ENCODE peak calls at places on chromosome 19, in five cellular contexts. One of them, this sample, is unnamed.

GRCh38 chr19:35559281-35559659 is 4.2 kb downstream of the ATP4A start:
- DNase-seq in uterus: no peak
- DNase-seq in fibroblast of lung: no peak
- DNase-seq in gastrocnemius medialis: no peak
- DNase-seq in fibroblast of villous mesenchyme: no peak
- DNase-seq in this sample: no peak

GRCh38 chr19:19652482-19653295 is 9.2 kb upstream of the GMIP start:
- DNase-seq in uterus: peak
- DNase-seq in fibroblast of lung: no peak
- DNase-seq in gastrocnemius medialis: no peak
- DNase-seq in fibroblast of villous mesenchyme: no peak
- DNase-seq in this sample: peak

GRCh38 chr19:49691243-49692101 is 556 bp downstream of the CPT1C start:
- DNase-seq in uterus: peak
- DNase-seq in fibroblast of lung: peak
- DNase-seq in gastrocnemius medialis: no peak
- DNase-seq in fibroblast of villous mesenchyme: peak
- DNase-seq in this sample: peak

GRCh38 chr19:55196803-55197202 is 12.5 kb downstream of the PTPRH start:
- DNase-seq in uterus: no peak
- DNase-seq in fibroblast of lung: no peak
- DNase-seq in gastrocnemius medialis: no peak
- DNase-seq in fibroblast of villous mesenchyme: no peak
- DNase-seq in this sample: no peak

GRCh38 chr19:34145741-34146202 is 26.5 kb upstream of the LSM14A start:
- DNase-seq in uterus: peak
- DNase-seq in fibroblast of lung: peak
- DNase-seq in gastrocnemius medialis: no peak
- DNase-seq in fibroblast of villous mesenchyme: peak
- DNase-seq in this sample: peak

GRCh38 chr19:33260628-33261418 is 35.2 kb upstream of the SLC7A10 start:
- DNase-seq in uterus: no peak
- DNase-seq in fibroblast of lung: no peak
- DNase-seq in gastrocnemius medialis: no peak
- DNase-seq in fibroblast of villous mesenchyme: no peak
- DNase-seq in this sample: no peak

GRCh38 chr19:11894851-11895250 is 7.3 kb downstream of the ZNF69 start:
- DNase-seq in uterus: no peak
- DNase-seq in fibroblast of lung: no peak
- DNase-seq in gastrocnemius medialis: no peak
- DNase-seq in fibroblast of villous mesenchyme: no peak
- DNase-seq in this sample: no peak

GRCh38 chr19:17402982-17403855 is 2.2 kb downstream of the BST2 start:
- DNase-seq in uterus: no peak
- DNase-seq in fibroblast of lung: no peak
- DNase-seq in gastrocnemius medialis: no peak
- DNase-seq in fibroblast of villous mesenchyme: no peak
- DNase-seq in this sample: no peak

GRCh38 chr19:49746206-49746958 is 16.7 kb downstream of the TSKS start:
- DNase-seq in uterus: peak
- DNase-seq in fibroblast of lung: peak
- DNase-seq in gastrocnemius medialis: peak
- DNase-seq in fibroblast of villous mesenchyme: peak
- DNase-seq in this sample: no peak

GRCh38 chr19:18208098-18208951 is 4.5 kb upstream of the RAB3A start:
- DNase-seq in uterus: peak
- DNase-seq in fibroblast of lung: peak
- DNase-seq in gastrocnemius medialis: peak
- DNase-seq in fibroblast of villous mesenchyme: peak
- DNase-seq in this sample: peak

GRCh38 chr19:49555600-49556411 is 24.6 kb downstream of the NOSIP start:
- DNase-seq in uterus: peak
- DNase-seq in fibroblast of lung: peak
- DNase-seq in gastrocnemius medialis: peak
- DNase-seq in fibroblast of villous mesenchyme: peak
- DNase-seq in this sample: peak

GRCh38 chr19:17281391-17282304 is at the start of gene ANKLE1:
- DNase-seq in uterus: no peak
- DNase-seq in fibroblast of lung: no peak
- DNase-seq in gastrocnemius medialis: no peak
- DNase-seq in fibroblast of villous mesenchyme: no peak
- DNase-seq in this sample: no peak

GRCh38 chr19:867301-867793 is 7.9 kb downstream of the CFD start:
- DNase-seq in uterus: no peak
- DNase-seq in fibroblast of lung: no peak
- DNase-seq in gastrocnemius medialis: no peak
- DNase-seq in fibroblast of villous mesenchyme: no peak
- DNase-seq in this sample: no peak

GRCh38 chr19:49812452-49812996 is 568 bp downstream of the FUZ start:
- DNase-seq in uterus: no peak
- DNase-seq in fibroblast of lung: no peak
- DNase-seq in gastrocnemius medialis: no peak
- DNase-seq in fibroblast of villous mesenchyme: no peak
- DNase-seq in this sample: no peak

GRCh38 chr19:48858984-48859710 is 9.3 kb downstream of the PLEKHA4 start:
- DNase-seq in uterus: no peak
- DNase-seq in fibroblast of lung: no peak
- DNase-seq in gastrocnemius medialis: no peak
- DNase-seq in fibroblast of villous mesenchyme: no peak
- DNase-seq in this sample: no peak

GRCh38 chr19:35468637-35469036 is 20.6 kb downstream of the FFAR2 start:
- DNase-seq in uterus: no peak
- DNase-seq in fibroblast of lung: peak
- DNase-seq in gastrocnemius medialis: no peak
- DNase-seq in fibroblast of villous mesenchyme: peak
- DNase-seq in this sample: peak

GRCh38 chr19:17448190-17448967 is at the start of gene TMEM221:
- DNase-seq in uterus: peak
- DNase-seq in fibroblast of lung: no peak
- DNase-seq in gastrocnemius medialis: peak
- DNase-seq in fibroblast of villous mesenchyme: no peak
- DNase-seq in this sample: no peak

GRCh38 chr19:35024095-35024494 is 6.2 kb upstream of the SCN1B start:
- DNase-seq in uterus: no peak
- DNase-seq in fibroblast of lung: no peak
- DNase-seq in gastrocnemius medialis: no peak
- DNase-seq in fibroblast of villous mesenchyme: no peak
- DNase-seq in this sample: no peak

GRCh38 chr19:44685877-44686276 is 13.1 kb upstream of the CEACAM16 start:
- DNase-seq in uterus: no peak
- DNase-seq in fibroblast of lung: peak
- DNase-seq in gastrocnemius medialis: no peak
- DNase-seq in fibroblast of villous mesenchyme: peak
- DNase-seq in this sample: peak

GRCh38 chr19:5718579-5719273 is 1.2 kb downstream of the LONP1 start:
- DNase-seq in uterus: no peak
- DNase-seq in fibroblast of lung: peak
- DNase-seq in gastrocnemius medialis: no peak
- DNase-seq in fibroblast of villous mesenchyme: peak
- DNase-seq in this sample: peak

GRCh38 chr19:40613669-40614594 is 12.8 kb downstream of the LTBP4 start:
- DNase-seq in uterus: peak
- DNase-seq in fibroblast of lung: peak
- DNase-seq in gastrocnemius medialis: peak
- DNase-seq in fibroblast of villous mesenchyme: peak
- DNase-seq in this sample: peak

GRCh38 chr19:28615966-28616365 is 597.0 kb downstream of the UQCRFS1 start:
- DNase-seq in uterus: no peak
- DNase-seq in fibroblast of lung: no peak
- DNase-seq in gastrocnemius medialis: no peak
- DNase-seq in fibroblast of villous mesenchyme: no peak
- DNase-seq in this sample: no peak

GRCh38 chr19:41545547-41545946 is 30.4 kb upstream of the CEACAM21 start:
- DNase-seq in uterus: no peak
- DNase-seq in fibroblast of lung: no peak
- DNase-seq in gastrocnemius medialis: no peak
- DNase-seq in fibroblast of villous mesenchyme: no peak
- DNase-seq in this sample: no peak

GRCh38 chr19:11798391-11799296 is at the start of gene ZNF491:
- DNase-seq in uterus: peak
- DNase-seq in fibroblast of lung: peak
- DNase-seq in gastrocnemius medialis: peak
- DNase-seq in fibroblast of villous mesenchyme: peak
- DNase-seq in this sample: peak

GRCh38 chr19:29886535-29886934 is 55.5 kb upstream of the URI1 start:
- DNase-seq in uterus: no peak
- DNase-seq in fibroblast of lung: no peak
- DNase-seq in gastrocnemius medialis: no peak
- DNase-seq in fibroblast of villous mesenchyme: no peak
- DNase-seq in this sample: no peak

GRCh38 chr19:18961767-18962423 is 20.9 kb upstream of the HOMER3 start:
- DNase-seq in uterus: no peak
- DNase-seq in fibroblast of lung: no peak
- DNase-seq in gastrocnemius medialis: no peak
- DNase-seq in fibroblast of villous mesenchyme: no peak
- DNase-seq in this sample: no peak

GRCh38 chr19:5036733-5037681 is 68.1 kb downstream of the KDM4B start:
- DNase-seq in uterus: no peak
- DNase-seq in fibroblast of lung: peak
- DNase-seq in gastrocnemius medialis: no peak
- DNase-seq in fibroblast of villous mesenchyme: peak
- DNase-seq in this sample: peak

DNA sequence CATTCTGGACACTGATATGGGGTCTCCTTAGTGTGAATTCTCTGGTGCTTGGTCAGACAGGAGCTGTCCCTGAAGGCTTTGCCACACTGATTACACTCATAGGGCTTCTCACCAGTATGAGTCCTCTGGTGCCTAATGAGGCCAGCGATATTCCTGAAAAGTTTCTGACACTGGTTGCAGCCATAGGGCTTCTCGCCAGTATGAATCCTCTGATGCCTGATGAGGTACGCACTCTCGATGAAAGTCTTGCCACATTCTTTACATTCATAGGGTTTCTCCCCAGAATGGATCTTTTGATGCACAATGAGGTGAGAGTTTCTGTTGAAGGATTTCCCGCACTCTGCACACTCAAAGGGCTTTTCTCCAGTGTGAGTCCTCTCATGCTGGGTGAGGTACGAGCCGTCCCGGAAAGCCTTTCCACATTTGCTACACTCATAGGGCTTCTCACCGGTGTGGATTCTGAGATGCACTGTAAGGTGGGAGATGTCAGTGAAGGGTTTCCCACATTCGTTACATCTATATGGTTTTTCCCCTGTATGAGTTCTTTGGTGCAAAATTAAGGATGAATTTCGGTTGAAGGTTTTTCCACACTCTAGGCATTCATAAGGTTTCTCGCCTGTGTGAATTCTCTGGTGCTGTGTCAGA is 22.4 kb downstream of the ZNF329 start:
- DNase-seq in uterus: no peak
- DNase-seq in fibroblast of lung: no peak
- DNase-seq in gastrocnemius medialis: no peak
- DNase-seq in fibroblast of villous mesenchyme: no peak
- DNase-seq in this sample: no peak
- H3K4me3 ChIP-seq in uterus: no peak
- H3K4me3 ChIP-seq in fibroblast of lung: no peak
- H3K4me3 ChIP-seq in gastrocnemius medialis: peak
- H3K4me3 ChIP-seq in fibroblast of villous mesenchyme: no peak
- H3K4me3 ChIP-seq in this sample: no peak

GRCh38 chr19:2207008-2207407 is 29.1 kb downstream of the PLEKHJ1 start:
- DNase-seq in uterus: no peak
- DNase-seq in fibroblast of lung: no peak
- DNase-seq in gastrocnemius medialis: no peak
- DNase-seq in fibroblast of villous mesenchyme: no peak
- DNase-seq in this sample: no peak

GRCh38 chr19:2210206-2210605 is 25.9 kb downstream of the PLEKHJ1 start:
- DNase-seq in uterus: no peak
- DNase-seq in fibroblast of lung: no peak
- DNase-seq in gastrocnemius medialis: no peak
- DNase-seq in fibroblast of villous mesenchyme: no peak
- DNase-seq in this sample: no peak

GRCh38 chr19:2209408-2209807 is 26.7 kb downstream of the PLEKHJ1 start:
- DNase-seq in uterus: no peak
- DNase-seq in fibroblast of lung: no peak
- DNase-seq in gastrocnemius medialis: no peak
- DNase-seq in fibroblast of villous mesenchyme: no peak
- DNase-seq in this sample: no peak

GRCh38 chr19:2207991-2208860 is 27.9 kb downstream of the PLEKHJ1 start:
- DNase-seq in uterus: no peak
- DNase-seq in fibroblast of lung: peak
- DNase-seq in gastrocnemius medialis: peak
- DNase-seq in fibroblast of villous mesenchyme: peak
- DNase-seq in this sample: peak

DNA sequence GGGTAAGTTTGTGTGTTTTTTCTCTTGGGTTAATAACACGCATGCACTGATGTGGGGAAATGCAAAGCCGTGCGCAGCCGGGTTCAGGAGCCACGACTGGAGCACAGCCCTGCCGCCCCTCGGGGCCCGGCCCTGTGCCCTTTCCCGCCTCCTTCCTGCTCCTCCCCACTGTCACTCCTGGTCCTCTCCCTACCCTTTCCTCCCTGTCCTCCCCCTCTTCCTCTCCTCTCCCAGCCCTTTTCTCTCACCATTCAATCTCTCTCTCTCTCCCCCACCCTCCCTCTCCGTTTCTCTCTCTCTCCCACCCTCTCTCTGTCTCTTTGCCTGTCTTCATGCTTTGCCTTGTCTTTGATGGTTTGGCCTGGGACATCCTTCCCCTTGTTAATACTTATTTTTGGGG is 27.2 kb downstream of the PLEKHJ1 start:
- DNase-seq in uterus: no peak
- DNase-seq in fibroblast of lung: no peak
- DNase-seq in gastrocnemius medialis: no peak
- DNase-seq in fibroblast of villous mesenchyme: no peak
- DNase-seq in this sample: no peak
- TF ChIP-seq CTCF in uterus: no peak
- TF ChIP-seq CTCF in fibroblast of lung: no peak
- TF ChIP-seq CTCF in gastrocnemius medialis: no peak
- TF ChIP-seq CTCF in fibroblast of villous mesenchyme: no peak
- TF ChIP-seq CTCF in this sample: no peak

GRCh38 chr19:13838943-13839192 is 38.1 kb upstream of the NANOS3 start:
- DNase-seq in uterus: no peak
- DNase-seq in fibroblast of lung: no peak
- DNase-seq in gastrocnemius medialis: no peak
- DNase-seq in fibroblast of villous mesenchyme: no peak
- DNase-seq in this sample: no peak

GRCh38 chr19:13839193-13839937 is 37.6 kb upstream of the NANOS3 start:
- DNase-seq in uterus: peak
- DNase-seq in fibroblast of lung: peak
- DNase-seq in gastrocnemius medialis: peak
- DNase-seq in fibroblast of villous mesenchyme: peak
- DNase-seq in this sample: peak

GRCh38 chr19:13839938-13840750 is 36.8 kb upstream of the NANOS3 start:
- DNase-seq in uterus: peak
- DNase-seq in fibroblast of lung: no peak
- DNase-seq in gastrocnemius medialis: peak
- DNase-seq in fibroblast of villous mesenchyme: no peak
- DNase-seq in this sample: peak

GRCh38 chr19:13835791-13836723 is 40.8 kb downstream of the ZSWIM4 start:
- DNase-seq in uterus: peak
- DNase-seq in fibroblast of lung: no peak
- DNase-seq in gastrocnemius medialis: peak
- DNase-seq in fibroblast of villous mesenchyme: no peak
- DNase-seq in this sample: no peak

GRCh38 chr19:13838071-13838942 is 38.6 kb upstream of the NANOS3 start:
- DNase-seq in uterus: no peak
- DNase-seq in fibroblast of lung: no peak
- DNase-seq in gastrocnemius medialis: no peak
- DNase-seq in fibroblast of villous mesenchyme: no peak
- DNase-seq in this sample: no peak
- H3K4me3 ChIP-seq in uterus: peak
- H3K4me3 ChIP-seq in fibroblast of lung: peak
- H3K4me3 ChIP-seq in gastrocnemius medialis: peak
- H3K4me3 ChIP-seq in fibroblast of villous mesenchyme: peak
- H3K4me3 ChIP-seq in this sample: peak

GRCh38 chr19:51394045-51394836 is 3.9 kb upstream of the C19orf84 start:
- DNase-seq in uterus: peak
- DNase-seq in fibroblast of lung: peak
- DNase-seq in gastrocnemius medialis: peak
- DNase-seq in fibroblast of villous mesenchyme: peak
- DNase-seq in this sample: peak
- TF ChIP-seq CTCF in uterus: no peak
- TF ChIP-seq CTCF in fibroblast of lung: peak
- TF ChIP-seq CTCF in gastrocnemius medialis: no peak
- TF ChIP-seq CTCF in fibroblast of villous mesenchyme: peak
- TF ChIP-seq CTCF in this sample: no peak

This sample was measured in fibroblast of the aortic adventitia.